ENCODE peak calls at places on chromosome 5, in ten cellular contexts. R, X, F, N, V, Y, G, C, T and Z are unnamed samples.

GRCh38 chr5:141369994-141370848 is at the start of gene PCDHGB3:
- DNase-seq in V (peak), R (peak), C (no peak), N (peak), T (no peak), Y (no peak), G (peak), F (peak), X (peak), Z (no peak)

GRCh38 chr5:107393846-107394245 is 276.9 kb downstream of the EFNA5 start:
- DNase-seq in V (no peak), X (no peak), Y (no peak), C (no peak), T (no peak), R (no peak), G (no peak), F (no peak), N (no peak), Z (no peak)

GRCh38 chr5:131264453-131265200 is 774 bp downstream of the CDC42SE2 start:
- DNase-seq in G (peak), R (peak), X (no peak), V (peak), F (no peak), C (peak), Y (peak), N (peak), T (no peak), Z (peak)

GRCh38 chr5:71836084-71836483 is 117.0 kb downstream of the CARTPT start:
- DNase-seq in R (no peak), X (no peak), Y (no peak), V (no peak), N (no peak), C (no peak), F (no peak), G (peak), T (no peak), Z (no peak)

GRCh38 chr5:61333351-61334223 is 1.5 kb downstream of the ZSWIM6 start:
- DNase-seq in R (no peak), G (no peak), F (peak), X (peak), T (no peak), N (peak), V (peak), Y (no peak), C (peak), Z (peak)

GRCh38 chr5:140569197-140569596 is 4.6 kb downstream of the SLC35A4 start:
- DNase-seq in X (no peak), N (no peak), G (no peak), C (no peak), F (no peak), T (no peak), R (no peak), V (no peak), Y (no peak), Z (no peak)

GRCh38 chr5:108749130-108749861 is 1.6 kb downstream of the FER start:
- DNase-seq in N (peak), T (no peak), G (peak), X (no peak), V (peak), C (peak), F (no peak), R (peak), Y (peak), Z (peak)

GRCh38 chr5:100779669-100780375 is 123.3 kb downstream of the ST8SIA4 start:
- DNase-seq in C (no peak), G (no peak), X (no peak), V (no peak), R (no peak), Y (no peak), N (peak), T (no peak), F (no peak), Z (no peak)

GRCh38 chr5:163407034-163407652 is 30.3 kb upstream of the CCNG1 start:
- DNase-seq in Y (no peak), F (no peak), G (peak), X (no peak), C (no peak), T (no peak), R (no peak), N (no peak), V (peak), Z (no peak)

GRCh38 chr5:4038994-4039393 is 443.4 kb downstream of the IRX1 start:
- DNase-seq in Y (no peak), G (no peak), V (no peak), T (no peak), R (no peak), X (no peak), N (no peak), C (no peak), F (no peak), Z (no peak)

GRCh38 chr5:15013654-15014463 is 142.3 kb upstream of the ANKH start:
- DNase-seq in C (peak), X (peak), G (peak), V (peak), T (peak), N (no peak), R (no peak), Y (peak), F (no peak), Z (peak)